ENCODE peak calls at places on chromosome 16, in five cellular contexts. One of them, this sample, is unnamed.

GRCh38 chr16:68200120-68200783 is 35.7 kb downstream of the ESRP2 start:
- DNase-seq in A549: no peak
- DNase-seq in SK-N-SH: no peak
- DNase-seq in IMR-90: peak
- DNase-seq in GM12878: no peak
- DNase-seq in this sample: no peak

GRCh38 chr16:86455116-86455515 is 55.2 kb upstream of the FOXF1 start:
- DNase-seq in A549: no peak
- DNase-seq in SK-N-SH: no peak
- DNase-seq in IMR-90: peak
- DNase-seq in GM12878: no peak
- DNase-seq in this sample: no peak

GRCh38 chr16:62014534-62014933 is 21.7 kb downstream of the CDH8 start:
- DNase-seq in A549: no peak
- DNase-seq in SK-N-SH: no peak
- DNase-seq in IMR-90: no peak
- DNase-seq in GM12878: no peak
- DNase-seq in this sample: no peak

GRCh38 chr16:46857261-46857962 is 26.4 kb upstream of the C16orf87 start:
- DNase-seq in A549: peak
- DNase-seq in SK-N-SH: peak
- DNase-seq in IMR-90: peak
- DNase-seq in GM12878: no peak
- DNase-seq in this sample: peak

GRCh38 chr16:71440669-71441347 is 1.0 kb downstream of the TLE7 start:
- DNase-seq in A549: no peak
- DNase-seq in SK-N-SH: peak
- DNase-seq in IMR-90: no peak
- DNase-seq in GM12878: no peak
- DNase-seq in this sample: peak

GRCh38 chr16:55474821-55475220 is 4.2 kb upstream of the MMP2 start:
- DNase-seq in A549: no peak
- DNase-seq in SK-N-SH: no peak
- DNase-seq in IMR-90: no peak
- DNase-seq in GM12878: no peak
- DNase-seq in this sample: no peak

GRCh38 chr16:15483857-15484256 is 49.5 kb downstream of the BMERB1 start:
- DNase-seq in A549: no peak
- DNase-seq in SK-N-SH: no peak
- DNase-seq in IMR-90: no peak
- DNase-seq in GM12878: no peak
- DNase-seq in this sample: no peak

GRCh38 chr16:47162670-47163420 is 19.1 kb upstream of the NETO2 start:
- DNase-seq in A549: no peak
- DNase-seq in SK-N-SH: no peak
- DNase-seq in IMR-90: peak
- DNase-seq in GM12878: no peak
- DNase-seq in this sample: no peak

GRCh38 chr16:65681406-65681805 is 559.5 kb upstream of the CDH11 start:
- DNase-seq in A549: no peak
- DNase-seq in SK-N-SH: no peak
- DNase-seq in IMR-90: no peak
- DNase-seq in GM12878: no peak
- DNase-seq in this sample: no peak

GRCh38 chr16:82023206-82023605 is 11.8 kb upstream of the HSD17B2 start:
- DNase-seq in A549: no peak
- DNase-seq in SK-N-SH: no peak
- DNase-seq in IMR-90: no peak
- DNase-seq in GM12878: no peak
- DNase-seq in this sample: no peak

GRCh38 chr16:17205279-17206139 is 265.3 kb downstream of the XYLT1 start:
- DNase-seq in A549: no peak
- DNase-seq in SK-N-SH: no peak
- DNase-seq in IMR-90: peak
- DNase-seq in GM12878: no peak
- DNase-seq in this sample: no peak

GRCh38 chr16:10871157-10871991 is 5.6 kb upstream of the CIITA start:
- DNase-seq in A549: no peak
- DNase-seq in SK-N-SH: no peak
- DNase-seq in IMR-90: peak
- DNase-seq in GM12878: peak
- DNase-seq in this sample: no peak

GRCh38 chr16:11136600-11136999 is 119.4 kb downstream of the SOCS1 start:
- DNase-seq in A549: no peak
- DNase-seq in SK-N-SH: peak
- DNase-seq in IMR-90: no peak
- DNase-seq in GM12878: no peak
- DNase-seq in this sample: no peak

GRCh38 chr16:2429771-2430663 is 770 bp downstream of the CCNF start:
- DNase-seq in A549: peak
- DNase-seq in SK-N-SH: peak
- DNase-seq in IMR-90: peak
- DNase-seq in GM12878: no peak
- DNase-seq in this sample: no peak

GRCh38 chr16:54882556-54882955 is 48.1 kb upstream of the IRX5 start:
- DNase-seq in A549: no peak
- DNase-seq in SK-N-SH: no peak
- DNase-seq in IMR-90: no peak
- DNase-seq in GM12878: no peak
- DNase-seq in this sample: no peak

GRCh38 chr16:68079616-68080344 is 5.4 kb upstream of the NFATC3 start:
- DNase-seq in A549: no peak
- DNase-seq in SK-N-SH: no peak
- DNase-seq in IMR-90: no peak
- DNase-seq in GM12878: no peak
- DNase-seq in this sample: peak

GRCh38 chr16:48608871-48609452 is 1.0 kb downstream of the N4BP1 start:
- DNase-seq in A549: no peak
- DNase-seq in SK-N-SH: peak
- DNase-seq in IMR-90: no peak
- DNase-seq in GM12878: no peak
- DNase-seq in this sample: no peak

GRCh38 chr16:7440886-7441400 is 108.3 kb downstream of the RBFOX1 start:
- DNase-seq in A549: no peak
- DNase-seq in SK-N-SH: no peak
- DNase-seq in IMR-90: no peak
- DNase-seq in GM12878: no peak
- DNase-seq in this sample: no peak

GRCh38 chr16:72198021-72198420 is 26.1 kb upstream of the PMFBP1 start:
- DNase-seq in A549: no peak
- DNase-seq in SK-N-SH: peak
- DNase-seq in IMR-90: peak
- DNase-seq in GM12878: no peak
- DNase-seq in this sample: no peak

GRCh38 chr16:53043986-53044571 is 8.6 kb downstream of the CHD9NB start:
- DNase-seq in A549: no peak
- DNase-seq in SK-N-SH: no peak
- DNase-seq in IMR-90: no peak
- DNase-seq in GM12878: no peak
- DNase-seq in this sample: no peak

GRCh38 chr16:945271-946047 is 25.3 kb downstream of the LMF1 start:
- DNase-seq in A549: no peak
- DNase-seq in SK-N-SH: no peak
- DNase-seq in IMR-90: peak
- DNase-seq in GM12878: no peak
- DNase-seq in this sample: no peak

GRCh38 chr16:54055191-54055590 is 231.4 kb downstream of the IRX3 start:
- DNase-seq in A549: no peak
- DNase-seq in SK-N-SH: no peak
- DNase-seq in IMR-90: no peak
- DNase-seq in GM12878: no peak
- DNase-seq in this sample: no peak

GRCh38 chr16:67326472-67327309 is at the start of the genes KCTD19 and LRRC36:
- DNase-seq in A549: peak
- DNase-seq in SK-N-SH: peak
- DNase-seq in IMR-90: no peak
- DNase-seq in GM12878: no peak
- DNase-seq in this sample: peak

GRCh38 chr16:890217-890616 is 80.6 kb downstream of the LMF1 start:
- DNase-seq in A549: no peak
- DNase-seq in SK-N-SH: no peak
- DNase-seq in IMR-90: no peak
- DNase-seq in GM12878: no peak
- DNase-seq in this sample: no peak

GRCh38 chr16:23324727-23325126 is 22.6 kb downstream of the SCNN1B start:
- DNase-seq in A549: no peak
- DNase-seq in SK-N-SH: no peak
- DNase-seq in IMR-90: no peak
- DNase-seq in GM12878: no peak
- DNase-seq in this sample: no peak

GRCh38 chr16:83513006-83513755 is 294.6 kb upstream of the HSBP1 start:
- DNase-seq in A549: no peak
- DNase-seq in SK-N-SH: no peak
- DNase-seq in IMR-90: peak
- DNase-seq in GM12878: no peak
- DNase-seq in this sample: no peak

GRCh38 chr16:15644306-15644961 is 1.5 kb upstream of the MARF1 start:
- DNase-seq in A549: no peak
- DNase-seq in SK-N-SH: peak
- DNase-seq in IMR-90: no peak
- DNase-seq in GM12878: no peak
- DNase-seq in this sample: no peak

GRCh38 chr16:24178496-24178895 is 77.6 kb upstream of the CACNG3 start:
- DNase-seq in A549: no peak
- DNase-seq in SK-N-SH: no peak
- DNase-seq in IMR-90: no peak
- DNase-seq in GM12878: no peak
- DNase-seq in this sample: peak

GRCh38 chr16:31052131-31052530 is 18.8 kb downstream of the STX4 start:
- DNase-seq in A549: peak
- DNase-seq in SK-N-SH: no peak
- DNase-seq in IMR-90: peak
- DNase-seq in GM12878: no peak
- DNase-seq in this sample: peak
- TF ChIP-seq RCOR1 in A549: no peak
- TF ChIP-seq RCOR1 in SK-N-SH: no peak
- TF ChIP-seq RCOR1 in IMR-90: peak
- TF ChIP-seq RCOR1 in GM12878: no peak
- TF ChIP-seq RCOR1 in this sample: no peak

DNA sequence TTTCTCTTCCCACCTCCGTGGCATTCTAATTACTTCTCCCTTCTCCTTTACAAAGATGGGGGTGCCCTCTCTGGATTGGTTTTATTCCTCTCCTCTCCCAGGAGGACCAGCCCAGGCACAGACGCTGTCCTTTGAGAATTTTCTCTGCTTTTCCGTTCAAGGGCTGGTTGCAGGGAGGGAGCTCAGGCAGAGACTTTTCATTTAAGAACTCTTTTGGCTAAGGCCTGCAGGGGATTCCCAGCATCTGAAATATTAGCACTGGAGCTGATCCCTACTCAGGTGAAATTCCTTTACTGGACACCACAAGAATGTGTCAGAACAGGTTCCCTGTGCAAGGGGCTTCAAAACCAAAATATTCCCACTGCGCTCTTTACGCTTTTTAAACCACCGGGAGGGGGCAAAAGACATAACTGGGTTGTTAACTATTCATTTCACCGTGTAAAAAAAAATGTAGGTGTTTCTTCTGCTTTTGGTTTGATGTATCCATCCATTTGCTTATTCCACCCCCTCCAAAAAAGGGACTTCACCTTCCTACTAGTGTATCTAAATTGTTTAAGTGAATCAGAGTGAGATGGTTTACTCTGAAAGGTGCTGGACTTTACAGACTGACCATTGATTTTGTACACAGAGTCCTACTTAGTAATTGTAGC is 1.4 kb downstream of the NFAT5 start:
- DNase-seq in A549: no peak
- DNase-seq in SK-N-SH: peak
- DNase-seq in IMR-90: peak
- DNase-seq in GM12878: no peak
- DNase-seq in this sample: no peak
- TF ChIP-seq RCOR1 in A549: no peak
- TF ChIP-seq RCOR1 in SK-N-SH: no peak
- TF ChIP-seq RCOR1 in IMR-90: no peak
- TF ChIP-seq RCOR1 in GM12878: no peak
- TF ChIP-seq RCOR1 in this sample: no peak

GRCh38 chr16:78458588-78458987 is 359.1 kb downstream of the WWOX start:
- DNase-seq in A549: no peak
- DNase-seq in SK-N-SH: no peak
- DNase-seq in IMR-90: no peak
- DNase-seq in GM12878: no peak
- DNase-seq in this sample: no peak
- TF ChIP-seq RCOR1 in A549: no peak
- TF ChIP-seq RCOR1 in SK-N-SH: no peak
- TF ChIP-seq RCOR1 in IMR-90: no peak
- TF ChIP-seq RCOR1 in GM12878: no peak
- TF ChIP-seq RCOR1 in this sample: no peak

DNA sequence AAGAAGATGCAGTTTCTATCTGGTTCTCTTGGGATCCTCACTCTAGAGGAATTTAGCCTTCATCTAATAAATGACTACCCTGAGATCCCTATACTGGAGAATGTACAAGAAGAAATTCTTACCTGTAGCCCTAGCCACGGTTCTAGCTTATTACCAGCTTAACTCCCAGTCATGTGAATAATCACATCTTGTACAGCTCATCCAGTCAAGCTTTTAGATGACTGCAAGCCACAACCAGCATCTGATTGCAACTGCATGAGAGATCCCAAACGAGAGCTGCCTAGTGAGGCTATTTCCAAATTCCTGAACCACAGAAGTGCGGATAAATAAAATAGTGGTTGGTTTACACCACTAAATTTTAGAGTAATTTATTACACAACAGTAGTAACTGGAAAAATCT is 196.0 kb upstream of the CPHXL start:
- DNase-seq in A549: no peak
- DNase-seq in SK-N-SH: no peak
- DNase-seq in IMR-90: no peak
- DNase-seq in GM12878: no peak
- DNase-seq in this sample: no peak
- TF ChIP-seq RCOR1 in A549: no peak
- TF ChIP-seq RCOR1 in SK-N-SH: no peak
- TF ChIP-seq RCOR1 in IMR-90: no peak
- TF ChIP-seq RCOR1 in GM12878: no peak
- TF ChIP-seq RCOR1 in this sample: no peak

DNA sequence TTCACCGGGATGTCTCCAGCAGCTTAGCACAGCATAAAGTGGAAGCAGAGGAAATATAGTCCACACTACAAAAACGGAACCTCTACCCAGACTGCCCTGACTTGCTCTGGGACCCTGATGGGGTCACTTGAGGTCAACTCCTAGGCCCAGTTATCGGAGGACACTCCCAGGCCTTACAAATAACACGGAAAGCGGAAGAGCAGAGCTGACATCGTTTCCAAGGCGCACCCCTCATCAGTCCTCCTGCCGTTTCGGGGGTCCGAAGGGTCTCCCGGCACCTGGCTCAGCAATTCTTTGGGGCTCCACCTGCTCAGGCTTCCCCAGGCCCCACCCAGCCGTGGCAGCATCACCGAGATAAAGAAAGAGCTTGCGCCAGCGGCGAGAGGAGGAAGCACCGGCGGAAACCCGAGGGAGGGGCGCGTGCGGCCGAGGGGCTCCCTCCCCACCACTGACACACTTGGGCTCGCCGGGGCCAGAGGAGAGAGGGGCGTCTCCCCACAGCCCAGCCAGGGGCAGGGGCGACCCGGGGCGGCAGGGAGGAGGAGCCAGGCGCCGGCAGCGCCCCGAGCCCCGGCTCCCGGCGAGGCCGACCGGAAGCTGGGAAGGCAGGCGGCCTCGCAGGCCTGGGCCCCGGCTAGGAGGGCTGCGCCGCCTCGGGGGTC is 727 bp downstream of the CORO7 start:
- DNase-seq in A549: peak
- DNase-seq in SK-N-SH: peak
- DNase-seq in IMR-90: no peak
- DNase-seq in GM12878: no peak
- DNase-seq in this sample: peak
- TF ChIP-seq RCOR1 in A549: no peak
- TF ChIP-seq RCOR1 in SK-N-SH: no peak
- TF ChIP-seq RCOR1 in IMR-90: no peak
- TF ChIP-seq RCOR1 in GM12878: no peak
- TF ChIP-seq RCOR1 in this sample: peak